ENCODE peak calls at places on chromosomes 16 and 17, in nine cellular contexts. Z is uterus, E is esophagus muscularis mucosa, K is cardiac muscle cell, D is K562, X is stomach, R is testis, M is dorsolateral prefrontal cortex, J is RWPE1. H is an unnamed sample.

GRCh38 chr17:9470171-9470570 is 105.4 kb downstream of the STX8 start:
- DNase-seq in Z (no peak), E (no peak), K (no peak), D (no peak), X (no peak), R (no peak), M (no peak), J (no peak), H (no peak)

GRCh38 chr17:19415806-19416775 is 5.1 kb downstream of the RNF112 start:
- DNase-seq in Z (no peak), E (no peak), K (no peak), D (no peak), X (no peak), R (no peak), M (no peak), J (no peak), H (no peak)

GRCh38 chr17:33732116-33732515 is 439.0 kb upstream of the ASIC2 start:
- DNase-seq in Z (no peak), E (no peak), K (peak; percentile 75), D (peak; percentile 23), X (no peak), R (no peak), M (no peak), J (peak; percentile 33), H (no peak)

GRCh38 chr17:30520436-30520835 is 43.2 kb downstream of the GOSR1 start:
- DNase-seq in Z (no peak), E (no peak), K (no peak), D (no peak), X (no peak), R (no peak), M (no peak), J (no peak), H (no peak)

GRCh38 chr16:83969771-83970429 is 1.9 kb downstream of the NECAB2 start:
- DNase-seq in Z (no peak), E (no peak), K (no peak), D (no peak), X (no peak), R (no peak), M (no peak), J (no peak), H (no peak)

GRCh38 chr16:88382491-88383400 is at the start of gene ZNF469:
- DNase-seq in Z (peak; percentile 31), E (no peak), K (peak; percentile 69), D (no peak), X (peak; percentile 36), R (no peak), M (no peak), J (no peak), H (no peak)

GRCh38 chr17:49061524-49061943 is 64.3 kb downstream of the IGF2BP1 start:
- DNase-seq in Z (no peak), E (no peak), K (no peak), D (no peak), X (no peak), R (no peak), M (no peak), J (no peak), H (no peak)

GRCh38 chr17:56653877-56654276 is 60.4 kb downstream of the NOG start:
- DNase-seq in Z (no peak), E (no peak), K (peak; percentile 77), D (peak; percentile 34), X (no peak), R (peak; percentile 27), M (no peak), J (peak; percentile 54), H (no peak)

GRCh38 chr17:41125064-41125463 is 1.1 kb upstream of the KRTAP4-12 start:
- DNase-seq in Z (no peak), E (no peak), K (no peak), D (no peak), X (no peak), R (no peak), M (no peak), J (no peak), H (no peak)

DNA sequence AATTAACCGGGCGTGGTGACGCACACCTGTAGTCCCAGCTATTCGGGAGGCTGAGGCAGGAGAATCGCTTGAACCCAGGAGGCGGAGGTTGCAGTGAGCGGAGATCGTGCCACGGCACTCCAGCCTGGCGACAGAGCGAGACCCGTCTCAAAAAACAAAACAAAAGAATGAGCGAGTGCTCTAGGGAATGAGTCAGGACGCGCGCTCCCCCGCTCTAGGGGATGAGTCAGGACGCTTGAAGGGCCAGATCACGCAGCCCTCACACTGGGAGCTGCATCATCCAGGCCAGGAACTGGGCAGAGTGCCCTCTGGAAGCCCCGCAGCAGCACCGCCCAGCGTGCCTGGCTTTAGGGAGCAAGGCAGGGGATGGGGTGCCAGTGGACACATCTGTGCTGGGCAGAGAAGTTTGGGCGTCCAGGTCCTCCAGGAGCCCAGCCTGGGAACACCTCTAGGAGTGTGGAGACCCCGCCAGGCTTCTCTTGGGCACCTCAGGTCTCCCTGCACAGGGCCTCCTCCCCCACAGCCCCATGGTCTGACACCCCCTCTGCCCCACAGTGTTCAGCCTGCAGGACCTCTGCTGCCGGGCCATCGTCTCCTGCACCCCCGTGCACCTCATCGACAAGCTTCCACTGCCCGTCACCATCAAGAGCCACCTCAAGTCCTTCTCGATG is 3.9 kb upstream of the WFIKKN1 start:
- DNase-seq in Z (peak; percentile 89), E (no peak), K (no peak), D (peak; percentile 54), X (no peak), R (no peak), M (no peak), J (peak; percentile 91), H (peak; percentile 74)
- H3K27ac ChIP-seq in Z (peak overlapping the region; percentile 93), E (no peak overlapping the region), K (no peak overlapping the region), D (peak overlapping the region; percentile 58), X (peak overlapping the region; percentile 29), R (no peak overlapping the region), M (peak overlapping the region; percentile 75), J (peak overlapping the region; percentile 97), H (no peak overlapping the region)

DNA sequence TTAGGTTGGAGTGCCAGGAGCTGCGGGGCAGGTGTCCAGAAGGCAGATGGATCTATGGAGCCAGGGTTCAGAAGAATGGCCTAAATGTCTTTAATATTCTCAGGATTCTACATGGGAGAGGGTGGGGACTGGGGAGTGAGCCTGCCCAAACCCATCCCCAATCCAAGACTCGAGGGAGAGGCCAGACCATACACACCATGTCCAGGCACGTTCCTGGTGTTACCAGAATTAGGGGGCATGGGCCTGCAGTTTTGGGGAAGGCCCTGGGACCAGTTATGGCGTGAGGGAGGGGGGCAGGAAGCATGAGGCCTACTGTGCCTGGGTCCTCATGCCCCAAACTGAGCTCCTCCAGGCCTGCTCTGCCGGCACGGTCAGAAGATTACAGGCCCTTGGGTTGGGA is 1.9 kb downstream of the TAX1BP3 start:
- DNase-seq in Z (no peak), E (no peak), K (no peak), D (no peak), X (no peak), R (no peak), M (no peak), J (no peak), H (no peak)
- H3K27ac ChIP-seq in Z (peak overlapping the region; percentile 97), E (peak overlapping the region; percentile 95), K (peak overlapping the region; percentile 97), D (no peak overlapping the region), X (peak overlapping the region; percentile 98), R (peak overlapping the region; percentile 63), M (peak overlapping the region; percentile 90), J (peak overlapping the region; percentile 98), H (peak overlapping the region; percentile 97)

GRCh38 chr16:445566-445965 is 20.1 kb downstream of the RAB11FIP3 start:
- DNase-seq in Z (no peak), E (no peak), K (no peak), D (no peak), X (no peak), R (no peak), M (no peak), J (no peak), H (no peak)
- H3K27ac ChIP-seq in Z (no peak overlapping the region), E (no peak overlapping the region), K (no peak overlapping the region), D (no peak overlapping the region), X (no peak overlapping the region), R (no peak overlapping the region), M (no peak overlapping the region), J (no peak overlapping the region), H (no peak overlapping the region)

DNA sequence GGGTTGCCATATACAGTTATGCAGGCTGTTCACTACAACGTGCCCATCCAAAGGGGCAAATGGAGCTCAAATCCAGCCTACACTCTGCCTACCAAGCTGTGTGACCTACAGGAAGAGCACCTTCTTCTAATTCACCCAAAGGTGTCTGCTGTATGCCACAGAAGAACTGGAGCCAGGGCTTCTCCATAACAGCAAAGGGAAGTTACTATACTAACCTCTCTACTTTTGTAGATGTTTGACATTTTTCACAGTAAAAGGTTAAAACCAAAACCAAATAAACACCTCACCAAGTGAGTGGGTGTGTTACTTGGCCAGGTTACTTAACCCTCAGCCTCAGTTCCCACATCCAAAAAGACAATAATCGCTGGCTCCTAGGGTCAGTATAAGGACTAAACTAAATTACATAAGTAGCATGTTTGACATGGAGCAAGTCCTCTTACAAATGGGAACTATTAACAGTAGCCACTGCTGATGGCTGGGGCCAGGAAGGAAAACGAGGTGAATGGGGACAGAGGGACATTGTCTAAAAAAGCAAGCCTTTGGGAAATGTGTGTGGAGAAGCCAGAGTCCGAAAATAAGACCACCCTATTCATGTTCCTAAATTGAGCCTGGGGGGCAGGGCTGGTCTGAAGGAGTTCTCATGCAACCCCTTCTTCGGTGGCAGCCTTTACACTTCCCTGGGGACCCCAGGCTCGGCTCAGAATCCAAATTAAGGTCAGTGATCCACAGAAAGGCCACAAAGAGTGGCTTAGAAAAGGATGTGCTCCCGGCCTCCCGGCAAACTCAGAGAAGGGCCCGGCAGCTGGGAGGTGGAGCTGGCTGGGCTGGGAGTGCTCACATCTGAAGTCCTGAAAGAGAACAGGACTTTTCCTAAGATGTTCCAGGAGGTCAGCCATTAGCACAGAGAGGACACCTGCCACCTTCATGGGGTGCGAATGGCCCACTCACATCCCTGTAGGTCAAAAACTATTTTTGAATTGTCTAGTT is 13.5 kb downstream of the CUEDC1 start:
- DNase-seq in Z (no peak), E (no peak), K (no peak), D (no peak), X (no peak), R (no peak), M (no peak), J (no peak), H (no peak)
- H3K27ac ChIP-seq in Z (peak overlapping the region; percentile 77), E (peak overlapping the region; percentile 98), K (no peak overlapping the region), D (no peak overlapping the region), X (peak overlapping the region; percentile 99), R (no peak overlapping the region), M (peak overlapping the region; percentile 100), J (peak overlapping the region; percentile 79), H (no peak overlapping the region)

DNA sequence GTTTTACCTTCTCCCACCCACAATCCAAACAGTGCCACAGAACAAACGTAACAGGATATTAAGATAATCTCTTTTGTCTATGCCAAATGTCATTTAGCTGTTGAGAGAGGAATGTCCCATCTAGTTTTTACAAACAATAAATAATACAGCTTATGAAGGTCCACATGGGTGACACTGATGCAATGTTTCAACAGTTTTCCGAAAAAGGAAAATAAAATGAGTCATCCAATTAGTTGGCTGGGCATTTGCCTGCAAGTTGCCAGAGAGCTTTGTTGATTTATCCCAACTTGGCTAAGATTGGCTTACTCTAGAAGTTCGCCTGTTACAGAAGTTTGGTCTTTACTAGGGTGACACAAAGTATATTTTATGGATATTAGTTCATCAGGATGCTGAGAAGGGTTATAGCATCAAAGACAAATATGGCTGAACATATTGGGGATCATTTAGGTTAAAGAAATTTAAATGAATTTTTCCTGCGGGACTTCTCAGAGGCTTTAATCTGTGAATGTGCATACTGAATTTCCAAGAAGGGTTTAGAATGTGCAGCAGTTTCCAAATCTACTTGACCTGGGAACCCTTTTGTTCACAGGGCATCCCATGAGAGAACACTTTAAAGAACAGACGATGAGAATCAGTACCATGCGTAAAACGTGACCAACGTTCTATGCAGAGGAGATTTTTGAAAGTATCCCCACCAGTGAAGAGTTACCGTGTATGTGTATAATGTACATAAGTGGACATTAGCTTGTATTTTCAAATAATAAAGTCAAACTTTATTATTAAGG is 73.1 kb downstream of the CDH13 start:
- DNase-seq in Z (peak; percentile 37), E (no peak), K (no peak), D (no peak), X (no peak), R (no peak), M (no peak), J (peak; percentile 59), H (no peak)
- H3K27ac ChIP-seq in Z (peak overlapping the region; percentile 48), E (peak overlapping the region; percentile 4), K (no peak overlapping the region), D (no peak overlapping the region), X (peak overlapping the region; percentile 62), R (no peak overlapping the region), M (peak overlapping the region; percentile 65), J (no peak overlapping the region), H (peak overlapping the region; percentile 78)

H was measured in epithelial cell of prostate.